ENCODE peak calls at places on chromosome 18, in six cellular contexts. One of them, this sample, is unnamed.

GRCh38 chr18:48656582-48656981 is 117.8 kb downstream of the CTIF start:
- DNase-seq in NCI-H446 treated with DMSO at 0.1 percent for 48 hours: no peak
- DNase-seq in activated CD8-positive, alpha-beta memory T cell treated with anti-CD3 and anti-CD28 coated beads, Interleukin-2, amount 10 ng/mL, durations not matched to agents 7 days and 5 days: no peak
- DNase-seq in stimulated activated CD4-positive, alpha-beta T cell treated with anti-CD3 and anti-CD28 coated beads, Interleukin-1b, Interleukin-23, amount 100 ng/mL, for 4 hours: no peak
- DNase-seq in iris pigment epithelial cell: peak
- DNase-seq in H9: no peak
- DNase-seq in this sample: no peak

GRCh38 chr18:44927127-44927849 is 246.6 kb downstream of the SETBP1 start:
- DNase-seq in H9: no peak
- DNase-seq in NCI-H446 treated with DMSO at 0.1 percent for 48 hours: no peak
- DNase-seq in activated CD8-positive, alpha-beta memory T cell treated with anti-CD3 and anti-CD28 coated beads, Interleukin-2, amount 10 ng/mL, durations not matched to agents 7 days and 5 days: no peak
- DNase-seq in stimulated activated CD4-positive, alpha-beta T cell treated with anti-CD3 and anti-CD28 coated beads, Interleukin-1b, Interleukin-23, amount 100 ng/mL, for 4 hours: no peak
- DNase-seq in iris pigment epithelial cell: no peak
- DNase-seq in this sample: peak

GRCh38 chr18:12651651-12652050 is 6.3 kb downstream of the SPIRE1 start:
- DNase-seq in stimulated activated CD4-positive, alpha-beta T cell treated with anti-CD3 and anti-CD28 coated beads, Interleukin-1b, Interleukin-23, amount 100 ng/mL, for 4 hours: no peak
- DNase-seq in iris pigment epithelial cell: no peak
- DNase-seq in NCI-H446 treated with DMSO at 0.1 percent for 48 hours: no peak
- DNase-seq in H9: no peak
- DNase-seq in activated CD8-positive, alpha-beta memory T cell treated with anti-CD3 and anti-CD28 coated beads, Interleukin-2, amount 10 ng/mL, durations not matched to agents 7 days and 5 days: no peak
- DNase-seq in this sample: peak

GRCh38 chr18:76351961-76352581 is 143.0 kb downstream of the ZNF516 start:
- DNase-seq in NCI-H446 treated with DMSO at 0.1 percent for 48 hours: no peak
- DNase-seq in stimulated activated CD4-positive, alpha-beta T cell treated with anti-CD3 and anti-CD28 coated beads, Interleukin-1b, Interleukin-23, amount 100 ng/mL, for 4 hours: no peak
- DNase-seq in iris pigment epithelial cell: peak
- DNase-seq in H9: peak
- DNase-seq in activated CD8-positive, alpha-beta memory T cell treated with anti-CD3 and anti-CD28 coated beads, Interleukin-2, amount 10 ng/mL, durations not matched to agents 7 days and 5 days: no peak
- DNase-seq in this sample: peak

GRCh38 chr18:50602466-50602865 is 42.6 kb downstream of the MAPK4 start:
- DNase-seq in H9: no peak
- DNase-seq in iris pigment epithelial cell: peak
- DNase-seq in NCI-H446 treated with DMSO at 0.1 percent for 48 hours: no peak
- DNase-seq in stimulated activated CD4-positive, alpha-beta T cell treated with anti-CD3 and anti-CD28 coated beads, Interleukin-1b, Interleukin-23, amount 100 ng/mL, for 4 hours: no peak
- DNase-seq in activated CD8-positive, alpha-beta memory T cell treated with anti-CD3 and anti-CD28 coated beads, Interleukin-2, amount 10 ng/mL, durations not matched to agents 7 days and 5 days: no peak
- DNase-seq in this sample: no peak

GRCh38 chr18:58205087-58205779 is 161.2 kb downstream of the NEDD4L start:
- DNase-seq in iris pigment epithelial cell: peak
- DNase-seq in stimulated activated CD4-positive, alpha-beta T cell treated with anti-CD3 and anti-CD28 coated beads, Interleukin-1b, Interleukin-23, amount 100 ng/mL, for 4 hours: no peak
- DNase-seq in H9: no peak
- DNase-seq in NCI-H446 treated with DMSO at 0.1 percent for 48 hours: no peak
- DNase-seq in activated CD8-positive, alpha-beta memory T cell treated with anti-CD3 and anti-CD28 coated beads, Interleukin-2, amount 10 ng/mL, durations not matched to agents 7 days and 5 days: no peak
- DNase-seq in this sample: no peak

GRCh38 chr18:80042785-80043184 is 8.6 kb downstream of the RBFA start:
- DNase-seq in NCI-H446 treated with DMSO at 0.1 percent for 48 hours: no peak
- DNase-seq in stimulated activated CD4-positive, alpha-beta T cell treated with anti-CD3 and anti-CD28 coated beads, Interleukin-1b, Interleukin-23, amount 100 ng/mL, for 4 hours: no peak
- DNase-seq in activated CD8-positive, alpha-beta memory T cell treated with anti-CD3 and anti-CD28 coated beads, Interleukin-2, amount 10 ng/mL, durations not matched to agents 7 days and 5 days: no peak
- DNase-seq in iris pigment epithelial cell: no peak
- DNase-seq in H9: no peak
- DNase-seq in this sample: no peak

GRCh38 chr18:49723648-49724180 is 89.6 kb downstream of the ACAA2 start:
- DNase-seq in NCI-H446 treated with DMSO at 0.1 percent for 48 hours: no peak
- DNase-seq in activated CD8-positive, alpha-beta memory T cell treated with anti-CD3 and anti-CD28 coated beads, Interleukin-2, amount 10 ng/mL, durations not matched to agents 7 days and 5 days: peak
- DNase-seq in H9: no peak
- DNase-seq in stimulated activated CD4-positive, alpha-beta T cell treated with anti-CD3 and anti-CD28 coated beads, Interleukin-1b, Interleukin-23, amount 100 ng/mL, for 4 hours: no peak
- DNase-seq in iris pigment epithelial cell: no peak
- DNase-seq in this sample: no peak

GRCh38 chr18:43970656-43971055 is 693.4 kb upstream of the SYT4 start:
- DNase-seq in iris pigment epithelial cell: peak
- DNase-seq in stimulated activated CD4-positive, alpha-beta T cell treated with anti-CD3 and anti-CD28 coated beads, Interleukin-1b, Interleukin-23, amount 100 ng/mL, for 4 hours: no peak
- DNase-seq in NCI-H446 treated with DMSO at 0.1 percent for 48 hours: no peak
- DNase-seq in activated CD8-positive, alpha-beta memory T cell treated with anti-CD3 and anti-CD28 coated beads, Interleukin-2, amount 10 ng/mL, durations not matched to agents 7 days and 5 days: no peak
- DNase-seq in H9: no peak
- DNase-seq in this sample: no peak

GRCh38 chr18:37322497-37323035 is 243.0 kb downstream of the CELF4 start:
- DNase-seq in H9: peak
- DNase-seq in iris pigment epithelial cell: peak
- DNase-seq in stimulated activated CD4-positive, alpha-beta T cell treated with anti-CD3 and anti-CD28 coated beads, Interleukin-1b, Interleukin-23, amount 100 ng/mL, for 4 hours: no peak
- DNase-seq in activated CD8-positive, alpha-beta memory T cell treated with anti-CD3 and anti-CD28 coated beads, Interleukin-2, amount 10 ng/mL, durations not matched to agents 7 days and 5 days: peak
- DNase-seq in NCI-H446 treated with DMSO at 0.1 percent for 48 hours: no peak
- DNase-seq in this sample: no peak

GRCh38 chr18:35345460-35345921 is 1.3 kb upstream of the ZNF24 start:
- DNase-seq in iris pigment epithelial cell: peak
- DNase-seq in H9: no peak
- DNase-seq in activated CD8-positive, alpha-beta memory T cell treated with anti-CD3 and anti-CD28 coated beads, Interleukin-2, amount 10 ng/mL, durations not matched to agents 7 days and 5 days: no peak
- DNase-seq in stimulated activated CD4-positive, alpha-beta T cell treated with anti-CD3 and anti-CD28 coated beads, Interleukin-1b, Interleukin-23, amount 100 ng/mL, for 4 hours: no peak
- DNase-seq in NCI-H446 treated with DMSO at 0.1 percent for 48 hours: no peak
- DNase-seq in this sample: peak

GRCh38 chr18:25827961-25828561 is 262.4 kb downstream of the SS18 start:
- DNase-seq in NCI-H446 treated with DMSO at 0.1 percent for 48 hours: no peak
- DNase-seq in iris pigment epithelial cell: peak
- DNase-seq in H9: peak
- DNase-seq in activated CD8-positive, alpha-beta memory T cell treated with anti-CD3 and anti-CD28 coated beads, Interleukin-2, amount 10 ng/mL, durations not matched to agents 7 days and 5 days: no peak
- DNase-seq in stimulated activated CD4-positive, alpha-beta T cell treated with anti-CD3 and anti-CD28 coated beads, Interleukin-1b, Interleukin-23, amount 100 ng/mL, for 4 hours: no peak
- DNase-seq in this sample: peak

GRCh38 chr18:55243255-55243654 is 284.0 kb upstream of the CCDC68 start:
- DNase-seq in stimulated activated CD4-positive, alpha-beta T cell treated with anti-CD3 and anti-CD28 coated beads, Interleukin-1b, Interleukin-23, amount 100 ng/mL, for 4 hours: no peak
- DNase-seq in NCI-H446 treated with DMSO at 0.1 percent for 48 hours: no peak
- DNase-seq in iris pigment epithelial cell: no peak
- DNase-seq in H9: no peak
- DNase-seq in activated CD8-positive, alpha-beta memory T cell treated with anti-CD3 and anti-CD28 coated beads, Interleukin-2, amount 10 ng/mL, durations not matched to agents 7 days and 5 days: no peak
- DNase-seq in this sample: no peak

GRCh38 chr18:63189041-63189440 is 130.5 kb downstream of the BCL2 start:
- DNase-seq in NCI-H446 treated with DMSO at 0.1 percent for 48 hours: no peak
- DNase-seq in stimulated activated CD4-positive, alpha-beta T cell treated with anti-CD3 and anti-CD28 coated beads, Interleukin-1b, Interleukin-23, amount 100 ng/mL, for 4 hours: no peak
- DNase-seq in iris pigment epithelial cell: no peak
- DNase-seq in activated CD8-positive, alpha-beta memory T cell treated with anti-CD3 and anti-CD28 coated beads, Interleukin-2, amount 10 ng/mL, durations not matched to agents 7 days and 5 days: no peak
- DNase-seq in H9: no peak
- DNase-seq in this sample: no peak

GRCh38 chr18:31102020-31102684 is at the start of gene DSC2:
- DNase-seq in NCI-H446 treated with DMSO at 0.1 percent for 48 hours: no peak
- DNase-seq in iris pigment epithelial cell: no peak
- DNase-seq in H9: peak
- DNase-seq in activated CD8-positive, alpha-beta memory T cell treated with anti-CD3 and anti-CD28 coated beads, Interleukin-2, amount 10 ng/mL, durations not matched to agents 7 days and 5 days: no peak
- DNase-seq in stimulated activated CD4-positive, alpha-beta T cell treated with anti-CD3 and anti-CD28 coated beads, Interleukin-1b, Interleukin-23, amount 100 ng/mL, for 4 hours: no peak
- DNase-seq in this sample: no peak

GRCh38 chr18:77374106-77374505 is 124.5 kb downstream of the GALR1 start:
- DNase-seq in stimulated activated CD4-positive, alpha-beta T cell treated with anti-CD3 and anti-CD28 coated beads, Interleukin-1b, Interleukin-23, amount 100 ng/mL, for 4 hours: no peak
- DNase-seq in activated CD8-positive, alpha-beta memory T cell treated with anti-CD3 and anti-CD28 coated beads, Interleukin-2, amount 10 ng/mL, durations not matched to agents 7 days and 5 days: no peak
- DNase-seq in iris pigment epithelial cell: no peak
- DNase-seq in NCI-H446 treated with DMSO at 0.1 percent for 48 hours: no peak
- DNase-seq in H9: no peak
- DNase-seq in this sample: no peak

GRCh38 chr18:58639751-58640427 is 11.0 kb upstream of the ALPK2 start:
- DNase-seq in iris pigment epithelial cell: peak
- DNase-seq in stimulated activated CD4-positive, alpha-beta T cell treated with anti-CD3 and anti-CD28 coated beads, Interleukin-1b, Interleukin-23, amount 100 ng/mL, for 4 hours: no peak
- DNase-seq in NCI-H446 treated with DMSO at 0.1 percent for 48 hours: no peak
- DNase-seq in H9: no peak
- DNase-seq in activated CD8-positive, alpha-beta memory T cell treated with anti-CD3 and anti-CD28 coated beads, Interleukin-2, amount 10 ng/mL, durations not matched to agents 7 days and 5 days: no peak
- DNase-seq in this sample: peak

GRCh38 chr18:3111523-3112240 is 98.7 kb upstream of the LPIN2 start:
- DNase-seq in stimulated activated CD4-positive, alpha-beta T cell treated with anti-CD3 and anti-CD28 coated beads, Interleukin-1b, Interleukin-23, amount 100 ng/mL, for 4 hours: no peak
- DNase-seq in NCI-H446 treated with DMSO at 0.1 percent for 48 hours: no peak
- DNase-seq in H9: no peak
- DNase-seq in activated CD8-positive, alpha-beta memory T cell treated with anti-CD3 and anti-CD28 coated beads, Interleukin-2, amount 10 ng/mL, durations not matched to agents 7 days and 5 days: no peak
- DNase-seq in iris pigment epithelial cell: no peak
- DNase-seq in this sample: no peak

GRCh38 chr18:59057969-59058368 is 81.7 kb upstream of the SEC11C start:
- DNase-seq in iris pigment epithelial cell: peak
- DNase-seq in stimulated activated CD4-positive, alpha-beta T cell treated with anti-CD3 and anti-CD28 coated beads, Interleukin-1b, Interleukin-23, amount 100 ng/mL, for 4 hours: no peak
- DNase-seq in NCI-H446 treated with DMSO at 0.1 percent for 48 hours: no peak
- DNase-seq in H9: no peak
- DNase-seq in activated CD8-positive, alpha-beta memory T cell treated with anti-CD3 and anti-CD28 coated beads, Interleukin-2, amount 10 ng/mL, durations not matched to agents 7 days and 5 days: no peak
- DNase-seq in this sample: no peak

GRCh38 chr18:9337875-9338274 is 3.3 kb downstream of the TWSG1 start:
- DNase-seq in stimulated activated CD4-positive, alpha-beta T cell treated with anti-CD3 and anti-CD28 coated beads, Interleukin-1b, Interleukin-23, amount 100 ng/mL, for 4 hours: no peak
- DNase-seq in NCI-H446 treated with DMSO at 0.1 percent for 48 hours: no peak
- DNase-seq in iris pigment epithelial cell: peak
- DNase-seq in activated CD8-positive, alpha-beta memory T cell treated with anti-CD3 and anti-CD28 coated beads, Interleukin-2, amount 10 ng/mL, durations not matched to agents 7 days and 5 days: peak
- DNase-seq in H9: no peak
- DNase-seq in this sample: peak

GRCh38 chr18:12449040-12449814 is 41.5 kb downstream of the PRELID3A start:
- DNase-seq in iris pigment epithelial cell: no peak
- DNase-seq in NCI-H446 treated with DMSO at 0.1 percent for 48 hours: no peak
- DNase-seq in H9: no peak
- DNase-seq in stimulated activated CD4-positive, alpha-beta T cell treated with anti-CD3 and anti-CD28 coated beads, Interleukin-1b, Interleukin-23, amount 100 ng/mL, for 4 hours: no peak
- DNase-seq in activated CD8-positive, alpha-beta memory T cell treated with anti-CD3 and anti-CD28 coated beads, Interleukin-2, amount 10 ng/mL, durations not matched to agents 7 days and 5 days: no peak
- DNase-seq in this sample: no peak

GRCh38 chr18:47846431-47846830 is 84.0 kb downstream of the SMAD2 start:
- DNase-seq in stimulated activated CD4-positive, alpha-beta T cell treated with anti-CD3 and anti-CD28 coated beads, Interleukin-1b, Interleukin-23, amount 100 ng/mL, for 4 hours: no peak
- DNase-seq in iris pigment epithelial cell: no peak
- DNase-seq in H9: no peak
- DNase-seq in NCI-H446 treated with DMSO at 0.1 percent for 48 hours: no peak
- DNase-seq in activated CD8-positive, alpha-beta memory T cell treated with anti-CD3 and anti-CD28 coated beads, Interleukin-2, amount 10 ng/mL, durations not matched to agents 7 days and 5 days: no peak
- DNase-seq in this sample: no peak

GRCh38 chr18:64707052-64707451 is 558.2 kb upstream of the LINC00305 start:
- DNase-seq in H9: no peak
- DNase-seq in NCI-H446 treated with DMSO at 0.1 percent for 48 hours: no peak
- DNase-seq in iris pigment epithelial cell: no peak
- DNase-seq in stimulated activated CD4-positive, alpha-beta T cell treated with anti-CD3 and anti-CD28 coated beads, Interleukin-1b, Interleukin-23, amount 100 ng/mL, for 4 hours: no peak
- DNase-seq in activated CD8-positive, alpha-beta memory T cell treated with anti-CD3 and anti-CD28 coated beads, Interleukin-2, amount 10 ng/mL, durations not matched to agents 7 days and 5 days: no peak
- DNase-seq in this sample: no peak

GRCh38 chr18:57819671-57820460 is 16.8 kb upstream of the ATP8B1 start:
- DNase-seq in stimulated activated CD4-positive, alpha-beta T cell treated with anti-CD3 and anti-CD28 coated beads, Interleukin-1b, Interleukin-23, amount 100 ng/mL, for 4 hours: no peak
- DNase-seq in iris pigment epithelial cell: peak
- DNase-seq in H9: no peak
- DNase-seq in NCI-H446 treated with DMSO at 0.1 percent for 48 hours: no peak
- DNase-seq in activated CD8-positive, alpha-beta memory T cell treated with anti-CD3 and anti-CD28 coated beads, Interleukin-2, amount 10 ng/mL, durations not matched to agents 7 days and 5 days: no peak
- DNase-seq in this sample: no peak

GRCh38 chr18:12093520-12094257 is at the start of gene ANKRD62:
- DNase-seq in H9: peak
- DNase-seq in iris pigment epithelial cell: no peak
- DNase-seq in stimulated activated CD4-positive, alpha-beta T cell treated with anti-CD3 and anti-CD28 coated beads, Interleukin-1b, Interleukin-23, amount 100 ng/mL, for 4 hours: no peak
- DNase-seq in NCI-H446 treated with DMSO at 0.1 percent for 48 hours: no peak
- DNase-seq in activated CD8-positive, alpha-beta memory T cell treated with anti-CD3 and anti-CD28 coated beads, Interleukin-2, amount 10 ng/mL, durations not matched to agents 7 days and 5 days: no peak
- DNase-seq in this sample: no peak

GRCh38 chr18:76530391-76530790 is 35.3 kb upstream of the ZNF516 start:
- DNase-seq in stimulated activated CD4-positive, alpha-beta T cell treated with anti-CD3 and anti-CD28 coated beads, Interleukin-1b, Interleukin-23, amount 100 ng/mL, for 4 hours: no peak
- DNase-seq in H9: no peak
- DNase-seq in iris pigment epithelial cell: no peak
- DNase-seq in NCI-H446 treated with DMSO at 0.1 percent for 48 hours: no peak
- DNase-seq in activated CD8-positive, alpha-beta memory T cell treated with anti-CD3 and anti-CD28 coated beads, Interleukin-2, amount 10 ng/mL, durations not matched to agents 7 days and 5 days: no peak
- DNase-seq in this sample: no peak

GRCh38 chr18:47160256-47160655 is 10.0 kb upstream of the HDHD2 start:
- DNase-seq in NCI-H446 treated with DMSO at 0.1 percent for 48 hours: no peak
- DNase-seq in activated CD8-positive, alpha-beta memory T cell treated with anti-CD3 and anti-CD28 coated beads, Interleukin-2, amount 10 ng/mL, durations not matched to agents 7 days and 5 days: no peak
- DNase-seq in iris pigment epithelial cell: no peak
- DNase-seq in stimulated activated CD4-positive, alpha-beta T cell treated with anti-CD3 and anti-CD28 coated beads, Interleukin-1b, Interleukin-23, amount 100 ng/mL, for 4 hours: no peak
- DNase-seq in H9: no peak
- DNase-seq in this sample: no peak

GRCh38 chr18:36622610-36623009 is 206.2 kb downstream of the TPGS2 start:
- DNase-seq in stimulated activated CD4-positive, alpha-beta T cell treated with anti-CD3 and anti-CD28 coated beads, Interleukin-1b, Interleukin-23, amount 100 ng/mL, for 4 hours: no peak
- DNase-seq in H9: no peak
- DNase-seq in iris pigment epithelial cell: no peak
- DNase-seq in activated CD8-positive, alpha-beta memory T cell treated with anti-CD3 and anti-CD28 coated beads, Interleukin-2, amount 10 ng/mL, durations not matched to agents 7 days and 5 days: no peak
- DNase-seq in NCI-H446 treated with DMSO at 0.1 percent for 48 hours: no peak
- DNase-seq in this sample: no peak